ENCODE peak calls at places on chromosomes 16 and 17, in six cellular contexts. X is IMR-90, J is K562, F is H9, H is MM.1S, T is neural progenitor cell. G is an unnamed sample.

GRCh38 chr16:58280146-58280845 is 14.5 kb downstream of the PRSS54 start:
- DNase-seq in X (no peak), J (no peak), F (no peak), H (no peak), T (no peak), G (peak; percentile 6)

GRCh38 chr17:7513850-7514419 is 29.8 kb downstream of the POLR2A start:
- DNase-seq in X (no peak), J (no peak), F (no peak), H (no peak), T (no peak), G (no peak)

GRCh38 chr16:74698220-74698619 is 2.4 kb downstream of the MLKL start:
- DNase-seq in X (peak; percentile 8), J (no peak), F (no peak), H (no peak), T (no peak), G (no peak)

GRCh38 chr16:72120026-72120425 is 26.4 kb downstream of the DHX38 start:
- DNase-seq in X (no peak), J (no peak), F (no peak), H (no peak), T (no peak), G (no peak)

GRCh38 chr17:59377410-59377809 is 46.0 kb downstream of the YPEL2 start:
- DNase-seq in X (peak; percentile 49), J (no peak), F (no peak), H (no peak), T (no peak), G (peak; percentile 62)

GRCh38 chr16:86483-86952 is 8.5 kb downstream of the MPG start:
- DNase-seq in X (no peak), J (no peak), F (no peak), H (no peak), T (no peak), G (no peak)

GRCh38 chr16:86158688-86159360 is 259.9 kb downstream of the IRF8 start:
- DNase-seq in X (peak; percentile 36), J (peak; percentile 21), F (no peak), H (no peak), T (no peak), G (no peak)

GRCh38 chr17:64174686-64175456 is 44.9 kb upstream of the ERN1 start:
- DNase-seq in X (peak; percentile 71), J (no peak), F (no peak), H (no peak), T (no peak), G (no peak)

GRCh38 chr17:72614871-72615626 is 477.4 kb downstream of the SLC39A11 start:
- DNase-seq in X (peak; percentile 74), J (no peak), F (no peak), H (no peak), T (peak; percentile 66), G (peak; percentile 81)

GRCh38 chr16:73326770-73327470 is 279.0 kb upstream of the ZFHX3 start:
- DNase-seq in X (no peak), J (no peak), F (no peak), H (no peak), T (no peak), G (no peak)

GRCh38 chr16:10694830-10695229 is at the start of gene TEKT5:
- DNase-seq in X (no peak), J (peak; percentile 16), F (no peak), H (no peak), T (no peak), G (no peak)

GRCh38 chr17:5640726-5641125 is 56.4 kb upstream of the NLRP1 start:
- DNase-seq in X (no peak), J (no peak), F (no peak), H (no peak), T (no peak), G (no peak)

GRCh38 chr17:72421128-72422092 is 300.6 kb downstream of the SOX9 start:
- DNase-seq in X (peak; percentile 98), J (peak; percentile 3), F (no peak), H (peak; percentile 81), T (no peak), G (peak; percentile 99)

GRCh38 chr16:89601906-89602272 is 11.6 kb upstream of the DPEP1 start:
- DNase-seq in X (no peak), J (no peak), F (no peak), H (no peak), T (no peak), G (peak; percentile 33)

GRCh38 chr17:57885148-57885915 is 35.5 kb upstream of the MRPS23 start:
- DNase-seq in X (no peak), J (no peak), F (no peak), H (no peak), T (no peak), G (no peak)

GRCh38 chr17:59519132-59519531 is 46.3 kb upstream of the DHX40 start:
- DNase-seq in X (no peak), J (no peak), F (no peak), H (no peak), T (no peak), G (no peak)

GRCh38 chr16:73058616-73059409 is 10.9 kb upstream of the ZFHX3 start:
- DNase-seq in X (peak; percentile 43), J (peak; percentile 11), F (no peak), H (peak; percentile 15), T (peak; percentile 88), G (peak; percentile 60)

GRCh38 chr17:7834554-7834890 is 505 bp downstream of the KDM6B start:
- DNase-seq in X (no peak), J (peak; percentile 64), F (peak; percentile 73), H (peak; percentile 42), T (no peak), G (no peak)

GRCh38 chr17:3512512-3513171 is 36.8 kb downstream of the ASPA start:
- DNase-seq in X (peak; percentile 20), J (peak; percentile 6), F (no peak), H (no peak), T (peak; percentile 77), G (peak; percentile 36)

GRCh38 chr16:27066655-27067054 is at the start of gene C16orf82:
- DNase-seq in X (no peak), J (no peak), F (no peak), H (no peak), T (peak; percentile 45), G (no peak)

GRCh38 chr17:18226284-18226945 is 980 bp downstream of the LLGL1 start:
- DNase-seq in X (peak; percentile 11), J (no peak), F (no peak), H (no peak), T (no peak), G (no peak)
- H2AFZ ChIP-seq in X (peak overlapping the region; percentile 95), J (peak overlapping the region; percentile 81), F (no peak overlapping the region), H (peak overlapping the region; percentile 83), T (no peak overlapping the region), G (peak overlapping the region; percentile 88)

DNA sequence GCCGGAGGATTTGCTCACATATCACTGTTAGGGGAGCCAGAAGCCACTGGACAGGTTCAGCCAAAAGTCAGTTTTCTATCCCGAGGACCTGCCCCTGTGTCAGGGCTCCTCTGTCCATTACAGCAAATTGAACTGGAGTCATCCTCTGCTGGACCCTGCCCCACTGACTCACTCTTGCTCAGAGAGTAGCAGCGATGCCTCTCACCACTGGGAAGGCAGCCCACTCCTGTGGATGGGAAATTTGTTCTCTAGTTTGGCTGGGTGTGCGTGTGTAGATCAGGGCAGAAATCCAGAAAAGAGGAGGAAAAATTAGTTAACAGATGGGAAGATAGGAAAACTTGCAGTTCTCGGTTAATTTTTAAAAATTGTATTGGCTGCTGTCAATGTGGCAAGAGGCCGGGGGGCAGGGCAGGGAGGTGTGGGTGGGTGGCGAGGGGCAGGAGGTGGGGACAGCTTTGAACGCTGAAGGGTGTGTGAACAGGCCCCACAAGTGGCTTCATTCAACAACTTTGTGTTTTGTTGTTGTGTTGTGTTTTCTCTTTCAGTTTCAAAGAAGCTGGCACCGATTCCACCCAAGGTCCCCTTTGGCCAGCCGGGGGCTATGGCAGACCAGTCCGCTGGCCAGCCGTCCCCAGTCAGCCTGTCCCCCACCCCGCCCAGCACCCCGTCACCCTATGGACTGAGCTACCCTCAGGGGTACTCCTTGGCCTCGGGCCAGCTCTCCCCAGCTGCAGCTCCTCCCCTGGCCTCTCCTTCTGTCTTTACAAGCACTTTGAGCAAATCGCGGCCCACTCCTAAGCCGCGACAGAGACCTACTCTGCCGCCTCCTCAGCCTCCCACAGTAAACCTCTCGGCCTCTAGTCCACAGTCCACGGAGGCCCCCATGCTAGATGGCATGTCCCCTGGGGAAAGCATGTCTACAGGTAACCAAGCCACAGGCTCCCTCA is 33.6 kb downstream of the ELAC2 start:
- DNase-seq in X (peak; percentile 96), J (no peak), F (no peak), H (no peak), T (no peak), G (peak; percentile 96)
- H3K27ac ChIP-seq in X (no peak overlapping the region), J (no peak overlapping the region), F (no peak overlapping the region), H (no peak overlapping the region), T (no peak overlapping the region), G (peak overlapping the region; percentile 55)

GRCh38 chr16:31404353-31405064 is 11.4 kb downstream of the ITGAD start:
- DNase-seq in X (no peak), J (peak; percentile 79), F (no peak), H (peak; percentile 14), T (no peak), G (no peak)
- H2AFZ ChIP-seq in X (peak overlapping the region; percentile 65), J (peak overlapping the region; percentile 93), F (no peak overlapping the region), H (peak overlapping the region; percentile 80), T (no peak overlapping the region), G (no peak overlapping the region)

DNA sequence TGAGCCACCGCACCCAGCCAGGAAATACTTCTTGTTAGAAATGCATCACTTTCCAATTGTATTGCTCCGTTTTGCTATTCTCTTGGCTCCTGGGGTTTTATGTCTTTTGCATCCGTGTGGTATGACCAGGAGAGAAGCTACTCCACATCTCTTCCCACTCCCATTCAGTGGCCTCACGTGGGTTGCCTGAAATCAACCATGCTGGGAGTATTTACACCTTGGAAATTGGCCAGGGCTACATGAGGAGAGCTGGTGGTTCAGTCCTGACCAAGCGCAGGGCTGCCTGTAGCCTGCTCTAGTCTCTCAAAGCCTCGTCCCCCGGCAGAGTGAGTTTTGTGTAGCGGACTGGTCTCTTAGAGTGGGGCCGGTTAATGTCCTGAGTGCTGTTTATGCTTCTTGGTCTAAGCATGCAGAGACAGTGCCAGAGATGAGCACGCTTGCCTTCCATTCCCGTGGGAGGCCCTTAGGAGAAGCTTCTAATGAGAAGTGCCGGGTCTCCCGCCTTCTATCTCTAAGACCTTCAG is 3.8 kb downstream of the WFDC1 start:
- DNase-seq in X (no peak), J (no peak), F (no peak), H (no peak), T (no peak), G (no peak)
- H3K27ac ChIP-seq in X (peak overlapping the region; percentile 13), J (no peak overlapping the region), F (no peak overlapping the region), H (no peak overlapping the region), T (no peak overlapping the region), G (no peak overlapping the region)

DNA sequence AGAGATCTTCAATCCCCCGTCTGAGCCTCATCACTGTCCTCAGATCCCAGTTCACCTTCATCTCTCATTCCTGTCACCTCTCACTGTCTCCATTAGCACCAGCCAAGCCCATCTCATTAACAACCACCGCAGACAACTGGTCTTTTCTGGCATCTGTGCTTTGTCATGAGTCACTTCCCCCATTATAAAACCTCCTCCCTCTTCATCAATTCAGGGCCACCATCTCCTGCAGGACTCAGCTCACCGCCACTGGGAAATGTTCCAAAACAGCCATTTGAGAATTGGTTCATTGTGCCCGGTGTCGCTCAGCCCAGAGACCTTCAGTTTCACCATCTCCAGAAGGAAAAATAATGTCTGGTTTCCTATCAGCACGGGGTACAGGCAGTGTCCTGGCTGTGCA is 56.9 kb upstream of the TEKT3 start:
- DNase-seq in X (peak; percentile 50), J (no peak), F (no peak), H (no peak), T (no peak), G (peak; percentile 79)
- H2AFZ ChIP-seq in X (peak overlapping the region; percentile 70), J (no peak overlapping the region), F (no peak overlapping the region), H (no peak overlapping the region), T (no peak overlapping the region), G (peak overlapping the region; percentile 57)

DNA sequence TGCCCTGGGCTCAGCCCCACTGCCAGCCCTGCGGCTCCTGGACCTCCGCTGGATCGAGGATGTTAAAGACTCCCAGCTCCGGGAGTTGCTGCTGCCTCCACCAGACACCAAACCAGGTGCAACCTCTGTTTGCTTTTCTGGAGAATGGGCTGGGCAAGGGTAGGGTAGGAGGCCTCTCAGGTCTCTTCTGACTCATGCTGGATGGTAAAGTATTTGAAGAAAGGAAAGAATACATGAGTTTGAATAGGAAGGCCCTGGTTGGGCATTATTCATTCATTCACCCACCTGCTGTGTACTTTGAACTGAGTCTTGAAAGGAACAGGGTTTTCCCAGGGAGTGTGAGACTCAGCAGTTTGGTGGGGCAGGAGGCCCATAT is 6.5 kb upstream of the ORAI3 start:
- DNase-seq in X (no peak), J (no peak), F (no peak), H (no peak), T (no peak), G (no peak)
- H3K27ac ChIP-seq in X (no peak overlapping the region), J (peak overlapping the region; percentile 37), F (no peak overlapping the region), H (no peak overlapping the region), T (no peak overlapping the region), G (no peak overlapping the region)

G was measured in astrocyte.